ENCODE peak calls at places on chromosomes 7 and 10, in four cellular contexts. Q is iPS-NIHi11; O is thoracic aorta; R is naive thymus-derived CD4-positive, alpha-beta T cell. B is an unnamed sample.

GRCh38 chr10:29243061-29243460 is 45.8 kb upstream of the LYZL1 start:
- DNase-seq in R (no peak), Q (no peak), O (no peak), B (no peak)

GRCh38 chr10:110711382-110711781 is 67.2 kb downstream of the RBM20 start:
- DNase-seq in R (no peak), O (no peak), Q (no peak), B (no peak)

GRCh38 chr10:126062132-126063032 is 166.0 kb downstream of the FANK1 start:
- DNase-seq in R (no peak), O (peak; percentile 89), Q (no peak), B (no peak)

GRCh38 chr10:43120948-43121290 is 17.3 kb upstream of the CSGALNACT2 start:
- DNase-seq in Q (no peak), O (no peak), R (no peak), B (peak; percentile 68)

GRCh38 chr7:55524558-55525310 is 47.6 kb downstream of the VOPP1 start:
- DNase-seq in O (no peak), Q (no peak), R (no peak), B (no peak)

GRCh38 chr7:131745645-131746248 is 189.3 kb upstream of the PODXL start:
- DNase-seq in Q (peak; percentile 75), R (no peak), O (no peak), B (no peak)

GRCh38 chr10:73065441-73065840 is 31.2 kb downstream of the P4HA1 start:
- DNase-seq in R (no peak), Q (no peak), O (no peak), B (no peak)

GRCh38 chr7:73749931-73750776 is 11.6 kb upstream of the ABHD11 start:
- DNase-seq in O (no peak), Q (no peak), R (no peak), B (no peak)

GRCh38 chr10:123270221-123270620 is 116.0 kb downstream of the BUB3 start:
- DNase-seq in R (no peak), Q (no peak), O (no peak), B (no peak)

GRCh38 chr10:6917125-6917524 is 337.0 kb upstream of the PRKCQ start:
- DNase-seq in Q (no peak), O (no peak), R (no peak), B (no peak)

GRCh38 chr7:21364838-21365267 is 63.0 kb upstream of the SP4 start:
- DNase-seq in R (no peak), O (no peak), Q (no peak), B (no peak)

GRCh38 chr10:44756235-44756634 is 154.9 kb upstream of the TMEM72 start:
- DNase-seq in Q (no peak), R (no peak), O (no peak), B (no peak)

GRCh38 chr7:98303176-98303865 is 21.8 kb downstream of the BRI3 start:
- DNase-seq in Q (no peak), O (no peak), R (no peak), B (no peak)

GRCh38 chr7:142002179-142002578 is 6.5 kb downstream of the MGAM start:
- DNase-seq in O (no peak), Q (no peak), R (no peak), B (no peak)

GRCh38 chr10:114893248-114893647 is 44.7 kb upstream of the TRUB1 start:
- DNase-seq in R (no peak), Q (no peak), O (no peak), B (no peak)

GRCh38 chr10:124596914-124597676 is 135.5 kb downstream of the LHPP start:
- DNase-seq in Q (no peak), O (no peak), R (no peak), B (no peak)

GRCh38 chr7:121337398-121337797 is 8.6 kb downstream of the WNT16 start:
- DNase-seq in R (no peak), Q (no peak), O (no peak), B (no peak)

GRCh38 chr10:5555031-5555510 is 30.3 kb downstream of the CALML3 start:
- DNase-seq in Q (no peak), R (no peak), O (no peak), B (no peak)

GRCh38 chr10:113517893-113518240 is 35.0 kb upstream of the HABP2 start:
- DNase-seq in O (no peak), Q (no peak), R (no peak), B (no peak)

B was measured in immature natural killer cell.